ENCODE peak calls at places on chromosomes 1 and 21, in four cellular contexts. O is pancreas, M is Right ventricle myocardium superior, U is Panc1. F is an unnamed sample.

GRCh38 chr1:112110031-112110430 is 120.6 kb upstream of the KCND3 start:
- DNase-seq in O (peak; percentile 12), U (no peak), M (no peak), F (no peak)

GRCh38 chr1:241627453-241628329 is 12.5 kb downstream of the CHML start:
- DNase-seq in U (no peak), O (no peak), M (no peak), F (peak; percentile 73)

GRCh38 chr1:15287035-15287434 is 40.0 kb downstream of the FHAD1 start:
- DNase-seq in U (no peak), M (no peak), O (no peak), F (no peak)

GRCh38 chr21:37917612-37918011 is 1.4 kb upstream of the KCNJ6 start:
- DNase-seq in O (no peak), M (no peak), U (no peak), F (no peak)

GRCh38 chr1:18938707-18939070 is 17.8 kb downstream of the IFFO2 start:
- DNase-seq in U (no peak), M (no peak), O (no peak), F (peak; percentile 90)

GRCh38 chr1:204453141-204453772 is 41.3 kb downstream of the PIK3C2B start:
- DNase-seq in O (no peak), M (peak; percentile 1), U (no peak), F (no peak)

GRCh38 chr1:37748563-37748962 is 16.4 kb downstream of the EPHA10 start:
- DNase-seq in U (no peak), O (no peak), M (no peak), F (no peak)

GRCh38 chr21:26877015-26877414 is 31.8 kb upstream of the ADAMTS1 start:
- DNase-seq in O (no peak), M (no peak), U (no peak), F (no peak)

GRCh38 chr1:232271991-232272589 is 357.8 kb downstream of the SIPA1L2 start:
- DNase-seq in O (no peak), M (no peak), U (no peak), F (peak; percentile 38)

GRCh38 chr1:92792340-92792782 is 7.5 kb upstream of the EVI5 start:
- DNase-seq in U (no peak), M (no peak), O (no peak), F (no peak)

GRCh38 chr1:240598602-240599001 is 13.4 kb downstream of the GREM2 start:
- DNase-seq in U (no peak), O (no peak), M (no peak), F (no peak)

F was measured in myocyte.